ENCODE peak calls at places on chromosomes 7 and 10, in seven cellular contexts. One of them, this sample, is unnamed.

GRCh38 chr7:47000561-47000960 is 581.4 kb downstream of the TNS3 start:
- DNase-seq in GM23248: peak
- DNase-seq in SK-N-SH: no peak
- DNase-seq in astrocyte: no peak
- DNase-seq in H1: no peak
- DNase-seq in OCI-LY7: no peak
- DNase-seq in fibroblast of lung: no peak
- DNase-seq in this sample: no peak

GRCh38 chr10:79399242-79399831 is 46.1 kb downstream of the ZCCHC24 start:
- DNase-seq in fibroblast of lung: peak
- DNase-seq in SK-N-SH: peak
- DNase-seq in GM23248: peak
- DNase-seq in OCI-LY7: no peak
- DNase-seq in astrocyte: peak
- DNase-seq in H1: peak
- DNase-seq in this sample: peak

GRCh38 chr10:29183304-29183918 is 105.5 kb upstream of the LYZL1 start:
- DNase-seq in SK-N-SH: no peak
- DNase-seq in fibroblast of lung: no peak
- DNase-seq in OCI-LY7: no peak
- DNase-seq in GM23248: no peak
- DNase-seq in H1: no peak
- DNase-seq in astrocyte: no peak
- DNase-seq in this sample: no peak

GRCh38 chr10:71641986-71642385 is 77.6 kb downstream of the C10orf105 start:
- DNase-seq in astrocyte: no peak
- DNase-seq in SK-N-SH: no peak
- DNase-seq in H1: no peak
- DNase-seq in GM23248: no peak
- DNase-seq in fibroblast of lung: no peak
- DNase-seq in OCI-LY7: no peak
- DNase-seq in this sample: no peak

GRCh38 chr7:142440219-142441073 is 182.6 kb upstream of the PRSS58 start:
- DNase-seq in SK-N-SH: no peak
- DNase-seq in OCI-LY7: no peak
- DNase-seq in GM23248: peak
- DNase-seq in astrocyte: peak
- DNase-seq in H1: no peak
- DNase-seq in fibroblast of lung: peak
- DNase-seq in this sample: no peak

GRCh38 chr7:69577221-69577620 is 21.1 kb upstream of the AUTS2 start:
- DNase-seq in astrocyte: peak
- DNase-seq in H1: peak
- DNase-seq in SK-N-SH: no peak
- DNase-seq in fibroblast of lung: peak
- DNase-seq in GM23248: peak
- DNase-seq in OCI-LY7: peak
- DNase-seq in this sample: no peak

GRCh38 chr10:33381897-33382578 is 47.6 kb upstream of the NRP1 start:
- DNase-seq in SK-N-SH: peak
- DNase-seq in OCI-LY7: no peak
- DNase-seq in astrocyte: peak
- DNase-seq in fibroblast of lung: peak
- DNase-seq in GM23248: peak
- DNase-seq in H1: no peak
- DNase-seq in this sample: peak

GRCh38 chr7:116560021-116560970 is 35.5 kb downstream of the CAV1 start:
- DNase-seq in astrocyte: no peak
- DNase-seq in fibroblast of lung: peak
- DNase-seq in OCI-LY7: no peak
- DNase-seq in SK-N-SH: no peak
- DNase-seq in GM23248: no peak
- DNase-seq in H1: no peak
- DNase-seq in this sample: peak

GRCh38 chr7:132988117-132988516 is 93.8 kb downstream of the CHCHD3 start:
- DNase-seq in H1: no peak
- DNase-seq in GM23248: no peak
- DNase-seq in OCI-LY7: no peak
- DNase-seq in fibroblast of lung: no peak
- DNase-seq in astrocyte: no peak
- DNase-seq in SK-N-SH: no peak
- DNase-seq in this sample: no peak

GRCh38 chr10:86681047-86681446 is 12.7 kb downstream of the LDB3 start:
- DNase-seq in astrocyte: no peak
- DNase-seq in OCI-LY7: no peak
- DNase-seq in GM23248: no peak
- DNase-seq in H1: no peak
- DNase-seq in fibroblast of lung: no peak
- DNase-seq in SK-N-SH: peak
- DNase-seq in this sample: no peak

GRCh38 chr10:25875555-25876165 is 58.4 kb upstream of the MYO3A start:
- DNase-seq in GM23248: peak
- DNase-seq in OCI-LY7: peak
- DNase-seq in astrocyte: peak
- DNase-seq in SK-N-SH: peak
- DNase-seq in H1: peak
- DNase-seq in fibroblast of lung: peak
- DNase-seq in this sample: peak

GRCh38 chr10:14409247-14409646 is 78.5 kb upstream of the FRMD4A start:
- DNase-seq in SK-N-SH: no peak
- DNase-seq in fibroblast of lung: no peak
- DNase-seq in H1: no peak
- DNase-seq in astrocyte: no peak
- DNase-seq in OCI-LY7: no peak
- DNase-seq in GM23248: no peak
- DNase-seq in this sample: no peak

GRCh38 chr10:4691776-4692175 is 134.2 kb upstream of the AKR1E2 start:
- DNase-seq in SK-N-SH: no peak
- DNase-seq in astrocyte: peak
- DNase-seq in fibroblast of lung: peak
- DNase-seq in OCI-LY7: no peak
- DNase-seq in GM23248: peak
- DNase-seq in H1: no peak
- DNase-seq in this sample: no peak

GRCh38 chr10:13669182-13669860 is 82.6 kb downstream of the PRPF18 start:
- DNase-seq in astrocyte: no peak
- DNase-seq in SK-N-SH: no peak
- DNase-seq in H1: no peak
- DNase-seq in OCI-LY7: no peak
- DNase-seq in fibroblast of lung: no peak
- DNase-seq in GM23248: no peak
- DNase-seq in this sample: no peak

GRCh38 chr10:71072146-71072819 is 140.1 kb upstream of the UNC5B start:
- DNase-seq in OCI-LY7: no peak
- DNase-seq in SK-N-SH: no peak
- DNase-seq in astrocyte: no peak
- DNase-seq in GM23248: no peak
- DNase-seq in fibroblast of lung: no peak
- DNase-seq in H1: no peak
- DNase-seq in this sample: no peak

GRCh38 chr7:94509264-94509878 is at the start of gene CASD1:
- DNase-seq in fibroblast of lung: peak
- DNase-seq in H1: peak
- DNase-seq in astrocyte: no peak
- DNase-seq in GM23248: peak
- DNase-seq in SK-N-SH: no peak
- DNase-seq in OCI-LY7: peak
- DNase-seq in this sample: no peak

GRCh38 chr10:124704428-124704805 is 39.8 kb downstream of the FAM53B start:
- DNase-seq in astrocyte: no peak
- DNase-seq in SK-N-SH: no peak
- DNase-seq in GM23248: no peak
- DNase-seq in fibroblast of lung: no peak
- DNase-seq in OCI-LY7: no peak
- DNase-seq in H1: no peak
- DNase-seq in this sample: no peak

GRCh38 chr10:2137549-2138174 is 400.3 kb upstream of the ADARB2 start:
- DNase-seq in astrocyte: no peak
- DNase-seq in OCI-LY7: peak
- DNase-seq in H1: peak
- DNase-seq in fibroblast of lung: peak
- DNase-seq in GM23248: no peak
- DNase-seq in SK-N-SH: no peak
- DNase-seq in this sample: peak

GRCh38 chr7:51785171-51785570 is 468.6 kb upstream of the COBL start:
- DNase-seq in OCI-LY7: no peak
- DNase-seq in fibroblast of lung: no peak
- DNase-seq in GM23248: no peak
- DNase-seq in SK-N-SH: no peak
- DNase-seq in H1: no peak
- DNase-seq in astrocyte: no peak
- DNase-seq in this sample: no peak
- H2AFZ ChIP-seq in OCI-LY7: no peak
- H2AFZ ChIP-seq in fibroblast of lung: no peak
- H2AFZ ChIP-seq in GM23248: no peak
- H2AFZ ChIP-seq in SK-N-SH: no peak
- H2AFZ ChIP-seq in H1: no peak
- H2AFZ ChIP-seq in astrocyte: no peak
- H2AFZ ChIP-seq in this sample: no peak

GRCh38 chr10:117539903-117540639 is 2.5 kb upstream of the EMX2 start:
- DNase-seq in H1: no peak
- DNase-seq in fibroblast of lung: no peak
- DNase-seq in OCI-LY7: no peak
- DNase-seq in GM23248: peak
- DNase-seq in astrocyte: no peak
- DNase-seq in SK-N-SH: no peak
- DNase-seq in this sample: peak

GRCh38 chr10:117541909-117542705 is 439 bp upstream of the EMX2 start:
- DNase-seq in GM23248: peak
- DNase-seq in OCI-LY7: no peak
- DNase-seq in fibroblast of lung: peak
- DNase-seq in H1: peak
- DNase-seq in astrocyte: peak
- DNase-seq in SK-N-SH: peak
- DNase-seq in this sample: peak

GRCh38 chr10:117540640-117541404 is 1.7 kb upstream of the EMX2 start:
- DNase-seq in OCI-LY7: no peak
- DNase-seq in GM23248: no peak
- DNase-seq in fibroblast of lung: no peak
- DNase-seq in SK-N-SH: no peak
- DNase-seq in astrocyte: no peak
- DNase-seq in H1: no peak
- DNase-seq in this sample: no peak

GRCh38 chr10:117542706-117543244 is at the start of gene EMX2:
- DNase-seq in OCI-LY7: no peak
- DNase-seq in astrocyte: no peak
- DNase-seq in fibroblast of lung: no peak
- DNase-seq in GM23248: peak
- DNase-seq in SK-N-SH: no peak
- DNase-seq in H1: no peak
- DNase-seq in this sample: no peak

DNA sequence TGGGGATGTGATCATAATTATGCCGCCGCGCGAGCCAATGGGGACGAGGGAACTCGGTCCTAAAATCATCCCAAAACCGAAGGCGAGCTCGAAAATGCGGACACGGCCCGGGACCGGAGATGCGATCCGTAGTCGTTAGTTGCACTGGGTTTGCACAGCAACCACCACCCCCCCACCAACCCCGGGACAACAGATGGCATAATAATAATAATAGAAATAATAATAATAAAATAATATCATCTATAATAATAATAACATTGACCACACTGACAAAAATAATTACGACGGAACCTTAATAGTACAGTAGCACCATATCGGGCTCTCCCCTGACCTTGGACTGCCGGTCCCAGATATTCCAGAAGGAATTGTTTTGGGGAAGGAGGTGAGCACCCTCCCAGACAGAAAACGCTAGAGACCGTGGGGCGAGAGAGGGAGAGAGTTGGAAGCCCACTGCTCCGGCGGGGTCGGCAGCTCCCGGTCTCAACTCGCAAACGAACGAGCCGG is 1.1 kb upstream of the EMX2 start:
- DNase-seq in OCI-LY7: no peak
- DNase-seq in SK-N-SH: no peak
- DNase-seq in H1: no peak
- DNase-seq in fibroblast of lung: peak
- DNase-seq in GM23248: peak
- DNase-seq in astrocyte: no peak
- DNase-seq in this sample: peak
- H3K4me3 ChIP-seq in OCI-LY7: no peak
- H3K4me3 ChIP-seq in SK-N-SH: no peak
- H3K4me3 ChIP-seq in H1: peak
- H3K4me3 ChIP-seq in fibroblast of lung: no peak
- H3K4me3 ChIP-seq in GM23248: peak
- H3K4me3 ChIP-seq in astrocyte: peak
- H3K4me3 ChIP-seq in this sample: peak

DNA sequence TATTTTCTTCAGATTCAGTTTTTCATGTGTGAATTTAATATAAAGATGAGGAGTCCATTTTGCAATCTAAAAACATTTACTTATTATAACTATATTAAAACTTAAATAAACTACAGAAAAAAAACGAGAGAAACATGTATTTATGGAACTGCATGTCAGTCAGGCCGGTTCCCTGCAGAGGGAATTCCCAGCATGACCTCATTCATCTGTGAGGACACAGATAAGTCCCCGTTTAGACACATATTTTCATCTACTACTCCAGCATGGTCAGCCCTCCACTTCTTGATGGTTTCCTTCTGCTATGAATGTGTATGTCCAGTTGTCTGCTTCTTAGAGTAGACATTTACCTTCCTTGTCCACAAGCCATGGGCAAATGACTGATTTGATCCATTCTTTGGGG is 339.1 kb downstream of the SEMA3D start:
- DNase-seq in fibroblast of lung: no peak
- DNase-seq in astrocyte: no peak
- DNase-seq in GM23248: no peak
- DNase-seq in H1: no peak
- DNase-seq in SK-N-SH: no peak
- DNase-seq in OCI-LY7: no peak
- DNase-seq in this sample: no peak
- H2AFZ ChIP-seq in fibroblast of lung: no peak
- H2AFZ ChIP-seq in astrocyte: no peak
- H2AFZ ChIP-seq in GM23248: no peak
- H2AFZ ChIP-seq in H1: no peak
- H2AFZ ChIP-seq in SK-N-SH: peak
- H2AFZ ChIP-seq in OCI-LY7: no peak
- H2AFZ ChIP-seq in this sample: no peak

DNA sequence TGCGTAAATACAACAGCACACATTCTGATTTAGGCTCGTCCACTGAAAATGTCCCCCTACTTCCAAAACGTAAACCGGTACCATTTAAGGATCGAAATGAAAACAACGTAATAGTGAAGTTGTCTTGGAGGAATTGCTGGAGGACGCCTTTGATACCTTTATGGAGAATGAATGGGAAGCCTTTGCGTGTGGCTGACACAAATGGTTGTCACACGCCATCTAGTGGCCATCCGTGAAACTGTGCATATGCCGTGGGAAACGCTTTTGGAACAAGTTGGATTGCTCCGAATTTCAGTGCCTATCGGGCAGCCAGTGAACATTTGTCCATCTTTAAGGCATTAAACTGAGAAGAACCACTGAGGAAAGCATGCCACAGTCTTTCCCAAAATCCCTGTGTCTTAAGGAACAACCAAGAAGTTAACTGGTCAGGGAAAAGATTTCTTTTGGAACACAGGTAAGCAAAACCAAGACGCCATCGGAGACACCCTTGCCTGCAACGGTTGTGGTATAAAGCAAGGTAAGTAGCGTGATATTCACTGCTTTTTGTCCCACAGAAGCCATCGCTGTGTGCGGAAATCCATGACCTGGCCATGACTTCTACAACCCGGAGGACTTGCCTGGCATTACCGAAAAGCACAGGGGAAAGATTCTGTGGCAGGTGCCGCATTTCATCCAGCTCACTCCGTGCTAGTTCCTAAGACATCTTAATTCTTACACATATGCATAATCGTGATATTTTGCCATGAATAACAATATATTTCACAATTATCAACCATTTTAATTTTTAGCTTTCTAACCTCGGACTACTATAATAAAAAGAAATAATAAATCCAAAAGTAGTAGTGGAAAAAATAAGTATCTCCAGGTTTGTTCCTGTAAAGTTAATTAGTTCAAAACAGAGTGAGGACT is 100.6 kb downstream of the FAM204A start:
- DNase-seq in SK-N-SH: peak
- DNase-seq in fibroblast of lung: peak
- DNase-seq in GM23248: peak
- DNase-seq in OCI-LY7: peak
- DNase-seq in H1: peak
- DNase-seq in astrocyte: peak
- DNase-seq in this sample: peak
- H3K4me3 ChIP-seq in SK-N-SH: no peak
- H3K4me3 ChIP-seq in fibroblast of lung: no peak
- H3K4me3 ChIP-seq in GM23248: no peak
- H3K4me3 ChIP-seq in OCI-LY7: no peak
- H3K4me3 ChIP-seq in H1: no peak
- H3K4me3 ChIP-seq in astrocyte: no peak
- H3K4me3 ChIP-seq in this sample: peak

This sample was measured in neural progenitor cell.